ENCODE peak calls at places on chromosomes 2 and 18, in seven cellular contexts. One of them, this sample, is unnamed.

GRCh38 chr18:46916551-46917107 is 678 bp downstream of the PIAS2 start:
- DNase-seq in right cardiac atrium: no peak
- DNase-seq in Karpas-422: peak; percentile 73
- DNase-seq in fibroblast of pulmonary artery: peak; percentile 41
- DNase-seq in mucosa of descending colon: no peak
- DNase-seq in transverse colon: no peak
- DNase-seq in choroid plexus epithelial cell: peak; percentile 54
- DNase-seq in this sample: peak; percentile 62

GRCh38 chr2:126866451-126866850 is 32.2 kb upstream of the TEX51 start:
- DNase-seq in choroid plexus epithelial cell: no peak
- DNase-seq in Karpas-422: no peak
- DNase-seq in mucosa of descending colon: no peak
- DNase-seq in transverse colon: no peak
- DNase-seq in fibroblast of pulmonary artery: no peak
- DNase-seq in right cardiac atrium: no peak
- DNase-seq in this sample: no peak

GRCh38 chr2:228417966-228418365 is 236.5 kb upstream of the SPHKAP start:
- DNase-seq in mucosa of descending colon: no peak
- DNase-seq in fibroblast of pulmonary artery: no peak
- DNase-seq in Karpas-422: no peak
- DNase-seq in transverse colon: no peak
- DNase-seq in choroid plexus epithelial cell: no peak
- DNase-seq in right cardiac atrium: no peak
- DNase-seq in this sample: no peak

GRCh38 chr18:50410008-50410407 is 35.2 kb downstream of the SKA1 start:
- DNase-seq in fibroblast of pulmonary artery: no peak
- DNase-seq in Karpas-422: peak; percentile 69
- DNase-seq in mucosa of descending colon: no peak
- DNase-seq in transverse colon: no peak
- DNase-seq in choroid plexus epithelial cell: no peak
- DNase-seq in right cardiac atrium: no peak
- DNase-seq in this sample: peak; percentile 3

GRCh38 chr2:171763602-171764001 is 76.3 kb downstream of the DYNC1I2 start:
- DNase-seq in mucosa of descending colon: no peak
- DNase-seq in Karpas-422: no peak
- DNase-seq in fibroblast of pulmonary artery: no peak
- DNase-seq in right cardiac atrium: no peak
- DNase-seq in transverse colon: no peak
- DNase-seq in choroid plexus epithelial cell: peak; percentile 13
- DNase-seq in this sample: no peak

GRCh38 chr18:66508937-66509336 is 95.0 kb downstream of the CDH19 start:
- DNase-seq in Karpas-422: no peak
- DNase-seq in right cardiac atrium: no peak
- DNase-seq in transverse colon: no peak
- DNase-seq in choroid plexus epithelial cell: no peak
- DNase-seq in fibroblast of pulmonary artery: no peak
- DNase-seq in mucosa of descending colon: no peak
- DNase-seq in this sample: no peak

GRCh38 chr18:76604642-76605240 is 109.7 kb upstream of the ZNF516 start:
- DNase-seq in right cardiac atrium: no peak
- DNase-seq in fibroblast of pulmonary artery: no peak
- DNase-seq in choroid plexus epithelial cell: no peak
- DNase-seq in Karpas-422: no peak
- DNase-seq in mucosa of descending colon: no peak
- DNase-seq in transverse colon: no peak
- DNase-seq in this sample: no peak

GRCh38 chr2:183000846-183001245 is 37.4 kb downstream of the NCKAP1 start:
- DNase-seq in Karpas-422: no peak
- DNase-seq in choroid plexus epithelial cell: no peak
- DNase-seq in fibroblast of pulmonary artery: no peak
- DNase-seq in transverse colon: no peak
- DNase-seq in mucosa of descending colon: no peak
- DNase-seq in right cardiac atrium: no peak
- DNase-seq in this sample: no peak

GRCh38 chr2:56379066-56379465 is 195.3 kb downstream of the CCDC85A start:
- DNase-seq in Karpas-422: no peak
- DNase-seq in choroid plexus epithelial cell: no peak
- DNase-seq in mucosa of descending colon: no peak
- DNase-seq in right cardiac atrium: no peak
- DNase-seq in fibroblast of pulmonary artery: no peak
- DNase-seq in transverse colon: no peak
- DNase-seq in this sample: no peak

GRCh38 chr2:221518937-221519635 is 53.0 kb downstream of the EPHA4 start:
- DNase-seq in right cardiac atrium: no peak
- DNase-seq in transverse colon: peak; percentile 18
- DNase-seq in mucosa of descending colon: no peak
- DNase-seq in fibroblast of pulmonary artery: no peak
- DNase-seq in choroid plexus epithelial cell: no peak
- DNase-seq in Karpas-422: no peak
- DNase-seq in this sample: no peak

GRCh38 chr2:228690681-228691080 is 509.2 kb upstream of the SPHKAP start:
- DNase-seq in fibroblast of pulmonary artery: no peak
- DNase-seq in Karpas-422: no peak
- DNase-seq in right cardiac atrium: no peak
- DNase-seq in transverse colon: no peak
- DNase-seq in mucosa of descending colon: no peak
- DNase-seq in choroid plexus epithelial cell: no peak
- DNase-seq in this sample: no peak

GRCh38 chr18:14965553-14965952 is 217.6 kb downstream of the ANKRD30B start:
- DNase-seq in fibroblast of pulmonary artery: no peak
- DNase-seq in transverse colon: no peak
- DNase-seq in right cardiac atrium: no peak
- DNase-seq in mucosa of descending colon: no peak
- DNase-seq in Karpas-422: no peak
- DNase-seq in choroid plexus epithelial cell: no peak
- DNase-seq in this sample: no peak

GRCh38 chr2:176188969-176189665 is 649 bp downstream of the HOXD1 start:
- DNase-seq in right cardiac atrium: no peak
- DNase-seq in Karpas-422: no peak
- DNase-seq in choroid plexus epithelial cell: no peak
- DNase-seq in fibroblast of pulmonary artery: no peak
- DNase-seq in transverse colon: peak; percentile 43
- DNase-seq in mucosa of descending colon: no peak
- DNase-seq in this sample: no peak

GRCh38 chr2:96107883-96108551 is 8.4 kb downstream of the ADRA2B start:
- DNase-seq in right cardiac atrium: no peak
- DNase-seq in Karpas-422: no peak
- DNase-seq in choroid plexus epithelial cell: no peak
- DNase-seq in fibroblast of pulmonary artery: no peak
- DNase-seq in mucosa of descending colon: no peak
- DNase-seq in transverse colon: no peak
- DNase-seq in this sample: no peak

GRCh38 chr2:200077838-200078237 is 122.5 kb downstream of the MAIP1 start:
- DNase-seq in transverse colon: no peak
- DNase-seq in right cardiac atrium: no peak
- DNase-seq in Karpas-422: no peak
- DNase-seq in choroid plexus epithelial cell: peak; percentile 38
- DNase-seq in fibroblast of pulmonary artery: no peak
- DNase-seq in mucosa of descending colon: no peak
- DNase-seq in this sample: no peak

GRCh38 chr2:203808041-203808750 is 59.4 kb upstream of the CTLA4 start:
- DNase-seq in fibroblast of pulmonary artery: peak; percentile 93
- DNase-seq in Karpas-422: no peak
- DNase-seq in transverse colon: no peak
- DNase-seq in right cardiac atrium: peak; percentile 37
- DNase-seq in mucosa of descending colon: no peak
- DNase-seq in choroid plexus epithelial cell: peak; percentile 93
- DNase-seq in this sample: no peak

GRCh38 chr2:12076810-12077209 is 330.4 kb downstream of the LPIN1 start:
- DNase-seq in right cardiac atrium: no peak
- DNase-seq in fibroblast of pulmonary artery: peak; percentile 14
- DNase-seq in Karpas-422: no peak
- DNase-seq in mucosa of descending colon: no peak
- DNase-seq in choroid plexus epithelial cell: peak; percentile 70
- DNase-seq in transverse colon: no peak
- DNase-seq in this sample: no peak

GRCh38 chr2:181074457-181074856 is 94.1 kb downstream of the UBE2E3 start:
- DNase-seq in right cardiac atrium: no peak
- DNase-seq in mucosa of descending colon: no peak
- DNase-seq in Karpas-422: no peak
- DNase-seq in transverse colon: no peak
- DNase-seq in choroid plexus epithelial cell: peak; percentile 23
- DNase-seq in fibroblast of pulmonary artery: no peak
- DNase-seq in this sample: no peak

GRCh38 chr2:195318440-195319111 is 338.4 kb upstream of the SLC39A10 start:
- DNase-seq in transverse colon: peak; percentile 35
- DNase-seq in choroid plexus epithelial cell: peak; percentile 70
- DNase-seq in fibroblast of pulmonary artery: peak; percentile 63
- DNase-seq in mucosa of descending colon: no peak
- DNase-seq in Karpas-422: peak; percentile 80
- DNase-seq in right cardiac atrium: peak; percentile 11
- DNase-seq in this sample: peak; percentile 69

GRCh38 chr2:37794717-37795116 is 123.3 kb upstream of the CDC42EP3 start:
- DNase-seq in mucosa of descending colon: no peak
- DNase-seq in fibroblast of pulmonary artery: no peak
- DNase-seq in choroid plexus epithelial cell: peak; percentile 81
- DNase-seq in transverse colon: no peak
- DNase-seq in Karpas-422: no peak
- DNase-seq in right cardiac atrium: no peak
- DNase-seq in this sample: no peak

GRCh38 chr2:23211987-23212583 is 172.9 kb upstream of the KLHL29 start:
- DNase-seq in Karpas-422: no peak
- DNase-seq in mucosa of descending colon: no peak
- DNase-seq in transverse colon: peak; percentile 25
- DNase-seq in choroid plexus epithelial cell: no peak
- DNase-seq in fibroblast of pulmonary artery: no peak
- DNase-seq in right cardiac atrium: no peak
- DNase-seq in this sample: no peak

GRCh38 chr2:195898505-195898904 is 170.1 kb downstream of the DNAH7 start:
- DNase-seq in Karpas-422: no peak
- DNase-seq in right cardiac atrium: peak; percentile 73
- DNase-seq in mucosa of descending colon: peak; percentile 66
- DNase-seq in transverse colon: peak; percentile 19
- DNase-seq in choroid plexus epithelial cell: peak; percentile 100
- DNase-seq in fibroblast of pulmonary artery: peak; percentile 95
- DNase-seq in this sample: no peak

GRCh38 chr2:171287606-171288005 is 126.9 kb upstream of the TLK1 start:
- DNase-seq in mucosa of descending colon: no peak
- DNase-seq in transverse colon: no peak
- DNase-seq in Karpas-422: no peak
- DNase-seq in fibroblast of pulmonary artery: peak; percentile 39
- DNase-seq in choroid plexus epithelial cell: peak; percentile 33
- DNase-seq in right cardiac atrium: no peak
- DNase-seq in this sample: no peak

GRCh38 chr2:9401059-9401547 is 22.2 kb downstream of the ITGB1BP1 start:
- DNase-seq in Karpas-422: no peak
- DNase-seq in transverse colon: no peak
- DNase-seq in mucosa of descending colon: no peak
- DNase-seq in fibroblast of pulmonary artery: no peak
- DNase-seq in right cardiac atrium: no peak
- DNase-seq in choroid plexus epithelial cell: no peak
- DNase-seq in this sample: no peak
- H3K4me3 ChIP-seq in Karpas-422: no peak overlapping the region
- H3K4me3 ChIP-seq in transverse colon: no peak overlapping the region
- H3K4me3 ChIP-seq in mucosa of descending colon: no peak overlapping the region
- H3K4me3 ChIP-seq in fibroblast of pulmonary artery: no peak overlapping the region
- H3K4me3 ChIP-seq in right cardiac atrium: no peak overlapping the region
- H3K4me3 ChIP-seq in choroid plexus epithelial cell: no peak overlapping the region
- H3K4me3 ChIP-seq in this sample: no peak overlapping the region

DNA sequence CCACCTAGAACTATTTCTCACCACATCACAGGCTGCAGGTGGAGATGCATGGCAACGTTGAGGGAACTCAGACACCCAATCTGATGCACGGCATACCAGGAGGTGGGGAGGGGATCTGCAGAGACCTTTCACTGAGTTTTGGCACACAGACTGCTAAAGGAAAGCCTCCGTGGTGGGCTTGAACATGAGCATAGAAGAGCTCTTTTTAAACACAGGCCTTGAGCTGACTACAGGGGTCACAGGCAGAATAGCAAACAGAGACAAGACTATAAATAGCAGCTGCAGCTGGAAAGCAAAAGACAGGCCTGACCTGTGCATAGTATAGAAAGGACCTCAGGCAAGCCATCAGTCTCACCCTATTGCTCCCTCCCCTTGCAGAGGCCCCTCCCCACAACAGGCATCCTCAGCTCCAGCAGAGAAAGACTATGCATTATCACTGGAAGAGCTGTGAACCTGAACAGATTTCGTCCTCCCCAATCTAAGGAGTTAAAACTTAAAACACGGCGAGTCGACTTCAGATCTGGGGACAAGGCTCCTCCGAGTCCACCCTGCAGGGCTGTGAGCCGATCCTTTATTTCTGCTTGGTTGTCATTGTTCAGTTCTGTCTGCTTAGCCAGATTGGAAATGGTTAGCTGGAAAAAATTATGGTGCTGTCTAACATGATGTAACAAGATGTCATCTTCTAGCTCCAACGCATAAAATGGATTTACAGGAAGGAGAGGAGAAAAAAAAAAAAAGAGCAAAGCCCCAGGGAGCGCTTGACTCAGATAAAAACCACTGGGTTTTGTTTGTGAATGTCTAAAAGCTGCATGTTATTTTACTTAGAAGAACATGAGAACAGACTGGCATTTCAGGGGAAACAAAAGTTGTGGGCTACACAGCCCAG is 25.3 kb upstream of the LCLAT1 start:
- DNase-seq in transverse colon: no peak
- DNase-seq in Karpas-422: no peak
- DNase-seq in choroid plexus epithelial cell: peak; percentile 88
- DNase-seq in fibroblast of pulmonary artery: peak; percentile 71
- DNase-seq in right cardiac atrium: no peak
- DNase-seq in mucosa of descending colon: no peak
- DNase-seq in this sample: peak; percentile 46
- H3K4me3 ChIP-seq in transverse colon: no peak overlapping the region
- H3K4me3 ChIP-seq in Karpas-422: no peak overlapping the region
- H3K4me3 ChIP-seq in choroid plexus epithelial cell: peak overlapping the region; percentile 15
- H3K4me3 ChIP-seq in fibroblast of pulmonary artery: no peak overlapping the region
- H3K4me3 ChIP-seq in right cardiac atrium: no peak overlapping the region
- H3K4me3 ChIP-seq in mucosa of descending colon: no peak overlapping the region
- H3K4me3 ChIP-seq in this sample: no peak overlapping the region

DNA sequence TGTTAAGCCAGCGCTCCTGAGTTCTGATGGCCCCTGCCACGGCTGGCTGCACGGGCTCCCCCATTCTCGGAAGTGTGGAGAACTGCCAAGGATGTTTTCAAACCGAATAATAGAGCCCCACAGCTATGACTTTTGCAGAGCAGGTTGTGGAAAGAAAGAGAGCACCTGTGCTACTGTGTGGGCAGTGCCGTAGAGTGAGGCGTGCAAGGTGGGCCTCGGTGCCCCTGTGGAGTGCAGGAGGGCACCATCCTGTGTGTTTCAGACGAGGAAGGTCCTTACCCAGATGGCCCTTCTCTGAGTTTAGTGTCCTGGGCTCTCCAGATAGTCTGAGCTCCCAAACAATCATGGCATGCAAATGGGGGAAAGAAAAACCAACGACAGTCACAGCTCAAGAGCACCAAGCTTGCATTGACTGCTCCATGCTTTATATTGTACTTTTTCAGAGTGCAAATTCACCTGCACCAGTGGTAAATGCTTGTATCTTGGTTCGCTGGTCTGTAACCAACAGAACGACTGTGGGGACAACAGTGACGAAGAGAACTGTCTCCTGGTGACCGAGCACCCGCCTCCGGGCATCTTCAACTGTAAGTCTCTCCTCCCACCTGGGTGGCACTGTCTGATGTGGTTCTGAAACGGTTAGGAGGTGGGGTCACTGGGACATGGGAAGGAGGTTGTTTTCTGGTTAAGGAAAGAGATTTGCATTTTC is 219.4 kb downstream of the LDLRAD4 start:
- DNase-seq in choroid plexus epithelial cell: no peak
- DNase-seq in mucosa of descending colon: no peak
- DNase-seq in transverse colon: peak; percentile 40
- DNase-seq in fibroblast of pulmonary artery: no peak
- DNase-seq in right cardiac atrium: no peak
- DNase-seq in Karpas-422: no peak
- DNase-seq in this sample: no peak
- H3K4me3 ChIP-seq in choroid plexus epithelial cell: no peak overlapping the region
- H3K4me3 ChIP-seq in mucosa of descending colon: no peak overlapping the region
- H3K4me3 ChIP-seq in transverse colon: no peak overlapping the region
- H3K4me3 ChIP-seq in fibroblast of pulmonary artery: no peak overlapping the region
- H3K4me3 ChIP-seq in right cardiac atrium: no peak overlapping the region
- H3K4me3 ChIP-seq in Karpas-422: no peak overlapping the region
- H3K4me3 ChIP-seq in this sample: no peak overlapping the region

GRCh38 chr2:102082591-102083586 is 59.7 kb upstream of the IL1R1 start:
- DNase-seq in Karpas-422: no peak
- DNase-seq in transverse colon: no peak
- DNase-seq in mucosa of descending colon: no peak
- DNase-seq in choroid plexus epithelial cell: peak; percentile 97
- DNase-seq in fibroblast of pulmonary artery: peak; percentile 95
- DNase-seq in right cardiac atrium: no peak
- DNase-seq in this sample: peak; percentile 87
- H3K4me3 ChIP-seq in Karpas-422: no peak overlapping the region
- H3K4me3 ChIP-seq in transverse colon: no peak overlapping the region
- H3K4me3 ChIP-seq in mucosa of descending colon: no peak overlapping the region
- H3K4me3 ChIP-seq in choroid plexus epithelial cell: no peak overlapping the region
- H3K4me3 ChIP-seq in fibroblast of pulmonary artery: peak overlapping the region; percentile 2
- H3K4me3 ChIP-seq in right cardiac atrium: no peak overlapping the region
- H3K4me3 ChIP-seq in this sample: peak overlapping the region; percentile 39

This sample was measured in NB4.